ENCODE peak calls at places on chromosomes 1 and 21, in five cellular contexts. H is sciatic nerve, B is SJSA1, O is activated T-cell treated with anti-CD3 and anti-CD28 coated beads for 1 hour, C is Caco-2. Y is an unnamed sample.
A peak's percentile ranks its signal among the peaks of the same experiment; 100 is the strongest.

GRCh38 chr1:220166853-220167252 is 72.9 kb downstream of the IARS2 start:
- DNase-seq in C (no peak), O (no peak), B (no peak), H (no peak), Y (no peak)

GRCh38 chr1:239682945-239683344 is 296.6 kb downstream of the CHRM3 start:
- DNase-seq in O (no peak), H (no peak), C (no peak), B (no peak), Y (no peak)

GRCh38 chr1:94621392-94621791 is 79.8 kb upstream of the F3 start:
- DNase-seq in B (no peak), H (no peak), O (no peak), C (no peak), Y (no peak)

GRCh38 chr1:193462629-193463320 is 276.4 kb upstream of the B3GALT2 start:
- DNase-seq in B (no peak), O (no peak), C (no peak), H (no peak), Y (no peak)

GRCh38 chr1:227002531-227003049 is 62.5 kb downstream of the COQ8A start:
- DNase-seq in H (no peak), O (no peak), B (no peak), C (no peak), Y (no peak)

GRCh38 chr1:28971980-28972771 is 57.8 kb downstream of the EPB41 start:
- DNase-seq in C (no peak), O (no peak), B (peak; percentile 76), H (no peak), Y (no peak)

GRCh38 chr1:107776898-107777663 is 187.9 kb downstream of the VAV3 start:
- DNase-seq in B (no peak), C (no peak), H (no peak), O (no peak), Y (no peak)

GRCh38 chr1:246219508-246220030 is 287.5 kb downstream of the SMYD3 start:
- DNase-seq in C (no peak), O (no peak), H (no peak), B (no peak), Y (no peak)

GRCh38 chr1:2350486-2350885 is 40.9 kb downstream of the MORN1 start:
- DNase-seq in B (no peak), C (no peak), H (peak; percentile 22), O (no peak), Y (peak; percentile 56)

GRCh38 chr1:28553229-28553930 is 495 bp downstream of the TRNAU1AP start:
- DNase-seq in H (peak; percentile 69), C (no peak), B (no peak), O (no peak), Y (peak; percentile 75)

GRCh38 chr1:211632117-211632807 is 43.2 kb downstream of the NEK2 start:
- DNase-seq in B (peak; percentile 90), C (no peak), O (no peak), H (no peak), Y (no peak)

GRCh38 chr1:226987623-226988336 is 47.7 kb downstream of the COQ8A start:
- DNase-seq in C (no peak), B (no peak), H (no peak), O (no peak), Y (no peak)

GRCh38 chr1:66553846-66554245 is 19.9 kb downstream of the SGIP1 start:
- DNase-seq in H (no peak), O (no peak), B (no peak), C (no peak), Y (no peak)

GRCh38 chr1:156608036-156608674 is 6.9 kb upstream of the GPATCH4 start:
- DNase-seq in C (peak; percentile 71), H (no peak), B (no peak), O (peak; percentile 37), Y (no peak)

GRCh38 chr1:242212401-242212800 is 213.5 kb upstream of the MAP1LC3C start:
- DNase-seq in H (no peak), C (no peak), B (no peak), O (no peak), Y (no peak)

GRCh38 chr1:44826375-44827196 is 16.5 kb downstream of the PTCH2 start:
- DNase-seq in C (no peak), B (no peak), H (peak; percentile 86), O (no peak), Y (peak; percentile 87)

GRCh38 chr1:229364216-229365065 is 21.6 kb upstream of the CCSAP start:
- DNase-seq in B (no peak), C (no peak), H (no peak), O (no peak), Y (no peak)

GRCh38 chr1:25861316-25862286 is 2.3 kb upstream of the AUNIP start:
- DNase-seq in B (no peak), O (no peak), C (no peak), H (no peak), Y (no peak)

GRCh38 chr21:31164713-31165694 is 126.7 kb upstream of the KRTAP19-8 start:
- DNase-seq in O (no peak), H (no peak), C (no peak), B (no peak), Y (no peak)

GRCh38 chr1:6301526-6301925 is 40.6 kb upstream of the GPR153 start:
- DNase-seq in B (no peak), C (no peak), O (no peak), H (no peak), Y (no peak)

GRCh38 chr1:58932820-58933598 is 149.2 kb upstream of the JUN start:
- DNase-seq in H (no peak), C (peak; percentile 37), O (no peak), B (peak; percentile 24), Y (no peak)

GRCh38 chr1:167687919-167688519 is 33.8 kb upstream of the MPZL1 start:
- DNase-seq in O (peak; percentile 74), C (peak; percentile 74), B (peak; percentile 76), H (peak; percentile 86), Y (no peak)

GRCh38 chr1:20404466-20404865 is 81.5 kb downstream of the CAMK2N1 start:
- DNase-seq in B (no peak), C (no peak), H (no peak), O (no peak), Y (no peak)

GRCh38 chr1:169529068-169529642 is 43.4 kb upstream of the SLC19A2 start:
- DNase-seq in O (no peak), B (no peak), H (no peak), C (peak; percentile 88), Y (no peak)

GRCh38 chr1:15152318-15153183 is 996 bp upstream of the TMEM51 start:
- DNase-seq in C (peak; percentile 83), H (peak; percentile 91), O (no peak), B (peak; percentile 89), Y (peak; percentile 89)